ENCODE peak calls at places on chromosomes 13 and 19, in ten cellular contexts. I, H, V, R, D, W, O, Y, M and B are unnamed samples.

GRCh38 chr19:50568321-50569022 is at the start of gene LRRC4B:
- DNase-seq in I (no peak), H (no peak), V (no peak), R (no peak), D (no peak), W (no peak), O (no peak), Y (peak; percentile 67), M (no peak), B (no peak)

GRCh38 chr19:28686741-28687140 is 526.2 kb downstream of the UQCRFS1 start:
- DNase-seq in I (no peak), H (no peak), V (no peak), R (no peak), D (no peak), W (no peak), O (no peak), Y (no peak), M (no peak), B (no peak)

GRCh38 chr13:77449265-77449664 is 86.2 kb upstream of the SCEL start:
- DNase-seq in I (no peak), H (no peak), V (no peak), R (no peak), D (no peak), W (no peak), O (no peak), Y (no peak), M (no peak), B (no peak)

GRCh38 chr13:75101348-75101747 is 380.6 kb downstream of the TBC1D4 start:
- DNase-seq in I (no peak), H (no peak), V (no peak), R (no peak), D (no peak), W (no peak), O (no peak), Y (no peak), M (no peak), B (no peak)

GRCh38 chr19:29690842-29691241 is 24.2 kb downstream of the C19orf12 start:
- DNase-seq in I (no peak), H (peak; percentile 64), V (peak; percentile 58), R (no peak), D (no peak), W (peak; percentile 49), O (no peak), Y (no peak), M (no peak), B (no peak)

GRCh38 chr19:7637374-7638256 is 705 bp downstream of the STXBP2 start:
- DNase-seq in I (no peak), H (no peak), V (peak; percentile 19), R (no peak), D (no peak), W (no peak), O (no peak), Y (no peak), M (no peak), B (no peak)

GRCh38 chr19:2274937-2275535 is 6.9 kb downstream of the PEAK3 start:
- DNase-seq in I (no peak), H (peak; percentile 68), V (peak; percentile 48), R (no peak), D (peak; percentile 82), W (peak; percentile 64), O (no peak), Y (peak; percentile 81), M (peak; percentile 37), B (no peak)

GRCh38 chr19:7552781-7553180 is 17.3 kb downstream of the PNPLA6 start:
- DNase-seq in I (no peak), H (no peak), V (no peak), R (no peak), D (no peak), W (no peak), O (no peak), Y (no peak), M (no peak), B (no peak)

GRCh38 chr13:83440465-83440864 is 441.8 kb downstream of the SLITRK1 start:
- DNase-seq in I (no peak), H (no peak), V (no peak), R (no peak), D (no peak), W (no peak), O (no peak), Y (no peak), M (no peak), B (no peak)
- TF ChIP-seq CTCF in I (no peak), H (no peak), V (no peak), R (no peak), D (no peak), W (no peak), O (no peak), Y (no peak), M (no peak), B (no peak)

GRCh38 chr13:90135558-90135957 is 1211.9 kb upstream of the MIR17HG start:
- DNase-seq in I (no peak), H (no peak), V (no peak), R (no peak), D (no peak), W (no peak), O (no peak), Y (no peak), M (no peak), B (no peak)
- TF ChIP-seq CTCF in I (no peak), H (no peak), V (no peak), R (no peak), D (no peak), W (no peak), O (no peak), Y (no peak), M (no peak), B (no peak)

GRCh38 chr13:91162180-91162579 is 185.3 kb upstream of the MIR17HG start:
- DNase-seq in I (no peak), H (no peak), V (no peak), R (no peak), D (no peak), W (no peak), O (no peak), Y (no peak), M (no peak), B (no peak)
- TF ChIP-seq CTCF in I (no peak), H (no peak), V (no peak), R (no peak), D (no peak), W (no peak), O (no peak), Y (no peak), M (no peak), B (no peak)

DNA sequence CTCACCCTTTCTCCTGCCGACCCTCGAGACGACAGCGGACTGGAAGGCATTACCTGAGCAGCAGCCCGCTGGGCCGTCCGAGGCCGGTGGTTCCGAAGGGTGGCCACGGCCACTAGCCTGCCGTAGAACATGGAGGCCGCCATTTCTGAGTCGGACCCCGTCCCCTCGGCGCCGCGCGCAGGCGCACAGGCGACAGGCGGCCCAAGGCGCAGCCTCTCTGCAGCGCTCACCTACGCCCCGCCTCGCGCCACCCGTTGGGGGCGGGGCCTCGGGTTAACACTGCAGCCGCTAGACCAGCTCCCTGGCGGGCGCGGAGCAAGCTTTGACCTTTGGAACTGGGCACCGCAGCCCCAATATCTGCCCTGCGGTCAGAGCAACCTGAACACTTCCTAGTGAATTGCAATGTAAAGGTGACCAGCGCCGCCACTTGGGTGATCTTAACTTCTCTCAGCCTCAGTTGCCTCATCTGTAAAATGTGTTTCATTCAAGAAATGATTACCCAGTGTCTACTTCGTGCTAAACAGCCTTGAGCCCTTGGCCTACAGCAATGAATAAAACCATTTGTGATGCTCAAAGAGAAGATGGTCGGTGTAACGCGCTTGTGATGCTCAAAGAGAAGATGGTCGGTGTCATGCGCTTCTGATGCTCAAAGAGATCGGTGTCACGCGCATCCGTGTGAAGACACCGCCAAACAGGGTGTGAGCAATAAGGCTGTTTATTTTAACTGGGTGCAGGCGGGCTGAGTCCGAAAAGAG is at the start of gene SUCLA2:
- DNase-seq in I (peak; percentile 59), H (peak; percentile 99), V (peak; percentile 91), R (peak; percentile 85), D (peak; percentile 93), W (peak; percentile 82), O (peak; percentile 80), Y (peak; percentile 87), M (peak; percentile 57), B (peak; percentile 66)
- TF ChIP-seq CTCF in I (no peak), H (no peak), V (no peak), R (no peak), D (no peak), W (no peak), O (no peak), Y (peak; percentile 40), M (no peak), B (no peak)

GRCh38 chr13:80923907-80924306 is 583.0 kb upstream of the SPRY2 start:
- DNase-seq in I (no peak), H (no peak), V (no peak), R (no peak), D (no peak), W (no peak), O (no peak), Y (no peak), M (no peak), B (no peak)
- TF ChIP-seq CTCF in I (no peak), H (no peak), V (no peak), R (no peak), D (no peak), W (no peak), O (no peak), Y (peak; percentile 46), M (no peak), B (no peak)

GRCh38 chr19:3970808-3971598 is at the start of gene DAPK3:
- DNase-seq in I (peak; percentile 94), H (peak; percentile 98), V (peak; percentile 92), R (peak; percentile 98), D (peak; percentile 98), W (peak; percentile 97), O (peak; percentile 98), Y (peak; percentile 98), M (peak; percentile 95), B (peak; percentile 79)
- TF ChIP-seq CTCF in I (no peak), H (no peak), V (no peak), R (no peak), D (no peak), W (no peak), O (peak; percentile 37), Y (no peak), M (no peak), B (no peak)

DNA sequence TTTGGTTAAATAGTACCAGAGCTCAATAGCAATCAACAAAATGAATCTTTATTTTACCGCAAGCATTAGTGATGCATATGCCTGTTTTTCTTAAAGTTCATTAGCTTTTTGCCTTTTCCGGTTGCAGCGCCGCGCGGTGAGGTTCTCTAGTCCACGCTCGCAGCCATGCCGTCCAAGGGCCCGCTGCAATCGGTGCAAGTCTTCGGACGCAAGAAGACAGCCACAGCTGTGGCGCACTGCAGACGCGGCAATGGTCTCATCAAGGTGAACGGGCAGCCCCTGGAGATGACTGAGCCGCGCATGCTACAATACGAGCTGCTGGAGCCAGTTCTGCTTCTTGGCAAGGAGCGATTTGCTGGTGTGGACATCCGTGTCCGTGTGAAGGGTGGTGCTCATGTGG is 42.1 kb upstream of the ZNF486 start:
- DNase-seq in I (no peak), H (no peak), V (no peak), R (no peak), D (no peak), W (no peak), O (no peak), Y (no peak), M (no peak), B (no peak)
- TF ChIP-seq CTCF in I (no peak), H (no peak), V (no peak), R (no peak), D (no peak), W (no peak), O (no peak), Y (no peak), M (no peak), B (no peak)